ENCODE peak calls at places on chromosome 10, in six cellular contexts. One of them, this sample, is unnamed. For H3K4me1, the result is how much of the 10 kb centered on the place peaks cover.

GRCh38 chr10:126924915-126925300 is 19.7 kb downstream of the DOCK1 start:
- DNase-seq in Peyer's patch: no peak
- DNase-seq in CD8-positive, alpha-beta T cell: no peak
- DNase-seq in esophagus muscularis mucosa: no peak
- DNase-seq in heart right ventricle: no peak
- DNase-seq in PC-9: no peak
- DNase-seq in this sample: no peak

GRCh38 chr10:9260690-9261089 is 1206.2 kb downstream of the GATA3 start:
- DNase-seq in Peyer's patch: no peak
- DNase-seq in CD8-positive, alpha-beta T cell: no peak
- DNase-seq in heart right ventricle: no peak
- DNase-seq in esophagus muscularis mucosa: no peak
- DNase-seq in PC-9: no peak
- DNase-seq in this sample: no peak

GRCh38 chr10:102718220-102718619 is 3.8 kb downstream of the SFXN2 start:
- DNase-seq in PC-9: no peak
- DNase-seq in CD8-positive, alpha-beta T cell: no peak
- DNase-seq in Peyer's patch: no peak
- DNase-seq in heart right ventricle: peak
- DNase-seq in esophagus muscularis mucosa: no peak
- DNase-seq in this sample: no peak

GRCh38 chr10:97771913-97772823 is at the start of gene SFRP5:
- DNase-seq in heart right ventricle: no peak
- DNase-seq in esophagus muscularis mucosa: no peak
- DNase-seq in Peyer's patch: peak
- DNase-seq in CD8-positive, alpha-beta T cell: no peak
- DNase-seq in PC-9: no peak
- DNase-seq in this sample: peak

GRCh38 chr10:16941865-16942264 is 124.6 kb upstream of the RSU1 start:
- DNase-seq in esophagus muscularis mucosa: no peak
- DNase-seq in CD8-positive, alpha-beta T cell: no peak
- DNase-seq in Peyer's patch: no peak
- DNase-seq in heart right ventricle: no peak
- DNase-seq in PC-9: no peak
- DNase-seq in this sample: no peak

GRCh38 chr10:115379064-115379463 is 285.9 kb downstream of the ATRNL1 start:
- DNase-seq in esophagus muscularis mucosa: no peak
- DNase-seq in Peyer's patch: no peak
- DNase-seq in heart right ventricle: no peak
- DNase-seq in PC-9: no peak
- DNase-seq in CD8-positive, alpha-beta T cell: no peak
- DNase-seq in this sample: no peak

GRCh38 chr10:17457083-17457482 is 2.7 kb upstream of the ST8SIA6 start:
- DNase-seq in heart right ventricle: no peak
- DNase-seq in Peyer's patch: no peak
- DNase-seq in CD8-positive, alpha-beta T cell: no peak
- DNase-seq in PC-9: no peak
- DNase-seq in esophagus muscularis mucosa: no peak
- DNase-seq in this sample: no peak

GRCh38 chr10:118763202-118763988 is 8.6 kb upstream of the CACUL1 start:
- DNase-seq in PC-9: peak
- DNase-seq in esophagus muscularis mucosa: peak
- DNase-seq in Peyer's patch: no peak
- DNase-seq in CD8-positive, alpha-beta T cell: no peak
- DNase-seq in heart right ventricle: no peak
- DNase-seq in this sample: no peak

GRCh38 chr10:129758591-129759021 is 205.5 kb downstream of the EBF3 start:
- DNase-seq in PC-9: no peak
- DNase-seq in esophagus muscularis mucosa: peak
- DNase-seq in CD8-positive, alpha-beta T cell: peak
- DNase-seq in heart right ventricle: no peak
- DNase-seq in Peyer's patch: no peak
- DNase-seq in this sample: no peak

GRCh38 chr10:84784749-84785148 is 456.4 kb downstream of the CCSER2 start:
- DNase-seq in heart right ventricle: no peak
- DNase-seq in PC-9: no peak
- DNase-seq in Peyer's patch: no peak
- DNase-seq in CD8-positive, alpha-beta T cell: no peak
- DNase-seq in esophagus muscularis mucosa: peak
- DNase-seq in this sample: no peak

GRCh38 chr10:88832376-88832775 is 19.3 kb downstream of the ANKRD22 start:
- DNase-seq in CD8-positive, alpha-beta T cell: no peak
- DNase-seq in Peyer's patch: no peak
- DNase-seq in PC-9: no peak
- DNase-seq in esophagus muscularis mucosa: no peak
- DNase-seq in heart right ventricle: no peak
- DNase-seq in this sample: no peak

GRCh38 chr10:15630353-15630752 is 89.4 kb downstream of the ITGA8 start:
- DNase-seq in CD8-positive, alpha-beta T cell: no peak
- DNase-seq in heart right ventricle: peak
- DNase-seq in PC-9: no peak
- DNase-seq in esophagus muscularis mucosa: no peak
- DNase-seq in Peyer's patch: no peak
- DNase-seq in this sample: no peak

GRCh38 chr10:102660891-102661613 is 16.8 kb downstream of the TRIM8 start:
- DNase-seq in CD8-positive, alpha-beta T cell: peak
- DNase-seq in Peyer's patch: peak
- DNase-seq in PC-9: no peak
- DNase-seq in heart right ventricle: peak
- DNase-seq in esophagus muscularis mucosa: no peak
- DNase-seq in this sample: peak

GRCh38 chr10:3719024-3719843 is 65.8 kb downstream of the KLF6 start:
- DNase-seq in CD8-positive, alpha-beta T cell: no peak
- DNase-seq in Peyer's patch: no peak
- DNase-seq in esophagus muscularis mucosa: peak
- DNase-seq in heart right ventricle: no peak
- DNase-seq in PC-9: peak
- DNase-seq in this sample: no peak

GRCh38 chr10:122955892-122956291 is 1.9 kb upstream of the C10orf88 start:
- DNase-seq in esophagus muscularis mucosa: no peak
- DNase-seq in PC-9: no peak
- DNase-seq in Peyer's patch: no peak
- DNase-seq in heart right ventricle: no peak
- DNase-seq in CD8-positive, alpha-beta T cell: no peak
- DNase-seq in this sample: peak

GRCh38 chr10:74433595-74433956 is 282.6 kb downstream of the ADK start:
- DNase-seq in CD8-positive, alpha-beta T cell: no peak
- DNase-seq in Peyer's patch: no peak
- DNase-seq in esophagus muscularis mucosa: no peak
- DNase-seq in PC-9: no peak
- DNase-seq in heart right ventricle: no peak
- DNase-seq in this sample: no peak

GRCh38 chr10:44813201-44813600 is 97.9 kb upstream of the TMEM72 start:
- DNase-seq in CD8-positive, alpha-beta T cell: no peak
- DNase-seq in heart right ventricle: no peak
- DNase-seq in PC-9: no peak
- DNase-seq in esophagus muscularis mucosa: no peak
- DNase-seq in Peyer's patch: no peak
- DNase-seq in this sample: no peak

GRCh38 chr10:93820434-93820833 is 62.7 kb downstream of the LGI1 start:
- DNase-seq in esophagus muscularis mucosa: no peak
- DNase-seq in Peyer's patch: no peak
- DNase-seq in CD8-positive, alpha-beta T cell: no peak
- DNase-seq in PC-9: no peak
- DNase-seq in heart right ventricle: no peak
- DNase-seq in this sample: peak

GRCh38 chr10:5975641-5976473 is 1.5 kb downstream of the IL15RA start:
- DNase-seq in PC-9: no peak
- DNase-seq in CD8-positive, alpha-beta T cell: peak
- DNase-seq in Peyer's patch: peak
- DNase-seq in esophagus muscularis mucosa: peak
- DNase-seq in heart right ventricle: peak
- DNase-seq in this sample: peak

GRCh38 chr10:86899128-86899527 is 58.3 kb downstream of the MMRN2 start:
- DNase-seq in PC-9: no peak
- DNase-seq in heart right ventricle: no peak
- DNase-seq in Peyer's patch: no peak
- DNase-seq in esophagus muscularis mucosa: peak
- DNase-seq in CD8-positive, alpha-beta T cell: no peak
- DNase-seq in this sample: no peak

GRCh38 chr10:11451640-11452260 is 159.7 kb downstream of the USP6NL start:
- DNase-seq in Peyer's patch: peak
- DNase-seq in esophagus muscularis mucosa: no peak
- DNase-seq in CD8-positive, alpha-beta T cell: no peak
- DNase-seq in PC-9: no peak
- DNase-seq in heart right ventricle: no peak
- DNase-seq in this sample: no peak

GRCh38 chr10:60621018-60621417 is 157.3 kb upstream of the CDK1 start:
- DNase-seq in PC-9: no peak
- DNase-seq in Peyer's patch: no peak
- DNase-seq in esophagus muscularis mucosa: no peak
- DNase-seq in heart right ventricle: no peak
- DNase-seq in CD8-positive, alpha-beta T cell: no peak
- DNase-seq in this sample: no peak

GRCh38 chr10:119319161-119319919 is 112.0 kb downstream of the GRK5 start:
- DNase-seq in PC-9: no peak
- DNase-seq in Peyer's patch: no peak
- DNase-seq in heart right ventricle: no peak
- DNase-seq in CD8-positive, alpha-beta T cell: no peak
- DNase-seq in esophagus muscularis mucosa: no peak
- DNase-seq in this sample: no peak

GRCh38 chr10:12487366-12487765 is 138.0 kb downstream of the CAMK1D start:
- DNase-seq in CD8-positive, alpha-beta T cell: no peak
- DNase-seq in PC-9: no peak
- DNase-seq in heart right ventricle: no peak
- DNase-seq in esophagus muscularis mucosa: no peak
- DNase-seq in Peyer's patch: no peak
- DNase-seq in this sample: no peak

GRCh38 chr10:21082206-21082605 is 185.1 kb upstream of the NEBL start:
- DNase-seq in Peyer's patch: no peak
- DNase-seq in heart right ventricle: no peak
- DNase-seq in PC-9: no peak
- DNase-seq in esophagus muscularis mucosa: no peak
- DNase-seq in CD8-positive, alpha-beta T cell: no peak
- DNase-seq in this sample: no peak

GRCh38 chr10:84391326-84391725 is 62.9 kb downstream of the CCSER2 start:
- DNase-seq in PC-9: no peak
- DNase-seq in CD8-positive, alpha-beta T cell: no peak
- DNase-seq in esophagus muscularis mucosa: no peak
- DNase-seq in Peyer's patch: no peak
- DNase-seq in heart right ventricle: no peak
- DNase-seq in this sample: no peak

GRCh38 chr10:114430688-114431413 is 26.5 kb upstream of the AFAP1L2 start:
- DNase-seq in CD8-positive, alpha-beta T cell: no peak
- DNase-seq in PC-9: no peak
- DNase-seq in heart right ventricle: no peak
- DNase-seq in Peyer's patch: no peak
- DNase-seq in esophagus muscularis mucosa: no peak
- DNase-seq in this sample: no peak

GRCh38 chr10:955127-955819 is 23.8 kb upstream of the LARP4B start:
- DNase-seq in PC-9: no peak
- DNase-seq in CD8-positive, alpha-beta T cell: no peak
- DNase-seq in heart right ventricle: no peak
- DNase-seq in Peyer's patch: no peak
- DNase-seq in esophagus muscularis mucosa: no peak
- DNase-seq in this sample: no peak

GRCh38 chr10:110679633-110680472 is 35.7 kb downstream of the RBM20 start:
- DNase-seq in PC-9: no peak
- DNase-seq in Peyer's patch: no peak
- DNase-seq in esophagus muscularis mucosa: no peak
- DNase-seq in CD8-positive, alpha-beta T cell: no peak
- DNase-seq in heart right ventricle: peak
- DNase-seq in this sample: no peak

DNA sequence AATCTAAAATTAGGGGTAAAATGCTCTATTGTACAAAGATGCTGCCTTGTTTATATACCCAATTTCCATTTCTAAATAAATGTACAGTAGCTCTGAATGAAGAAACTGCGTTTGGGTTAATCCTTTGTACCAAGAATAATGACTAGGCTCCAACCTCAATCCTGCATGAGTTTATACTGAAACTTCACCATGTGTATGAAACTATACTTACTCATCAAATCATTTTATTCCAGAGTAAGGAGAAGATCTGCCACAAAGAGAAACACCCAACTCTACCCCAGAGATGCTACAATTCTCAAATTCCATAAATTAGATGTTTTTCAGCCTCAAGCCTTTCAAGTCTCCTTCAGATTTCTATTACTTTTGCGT is 53.8 kb upstream of the AKR1E2 start:
- DNase-seq in CD8-positive, alpha-beta T cell: no peak
- DNase-seq in PC-9: no peak
- DNase-seq in Peyer's patch: no peak
- DNase-seq in heart right ventricle: no peak
- DNase-seq in esophagus muscularis mucosa: no peak
- DNase-seq in this sample: no peak
- H3K27ac ChIP-seq in CD8-positive, alpha-beta T cell: no peak
- H3K27ac ChIP-seq in PC-9: no peak
- H3K27ac ChIP-seq in Peyer's patch: no peak
- H3K27ac ChIP-seq in heart right ventricle: peak
- H3K27ac ChIP-seq in esophagus muscularis mucosa: no peak
- H3K27ac ChIP-seq in this sample: no peak

GRCh38 chr10:23439920-23440875 is 1.3 kb downstream of the OTUD1 start:
- DNase-seq in CD8-positive, alpha-beta T cell: peak
- DNase-seq in Peyer's patch: peak
- DNase-seq in heart right ventricle: peak
- DNase-seq in PC-9: peak
- DNase-seq in esophagus muscularis mucosa: no peak
- DNase-seq in this sample: peak
- H3K4me1 ChIP-seq in CD8-positive, alpha-beta T cell: under half
- H3K4me1 ChIP-seq in Peyer's patch: under half
- H3K4me1 ChIP-seq in heart right ventricle: under half
- H3K4me1 ChIP-seq in PC-9: under half
- H3K4me1 ChIP-seq in esophagus muscularis mucosa: under half
- H3K4me1 ChIP-seq in this sample: under half

GRCh38 chr10:13490503-13490902 is 38.3 kb downstream of the BEND7 start:
- DNase-seq in CD8-positive, alpha-beta T cell: no peak
- DNase-seq in esophagus muscularis mucosa: no peak
- DNase-seq in Peyer's patch: no peak
- DNase-seq in heart right ventricle: no peak
- DNase-seq in PC-9: no peak
- DNase-seq in this sample: peak

GRCh38 chr10:13489035-13489434 is 39.8 kb downstream of the BEND7 start:
- DNase-seq in Peyer's patch: no peak
- DNase-seq in PC-9: no peak
- DNase-seq in CD8-positive, alpha-beta T cell: no peak
- DNase-seq in esophagus muscularis mucosa: no peak
- DNase-seq in heart right ventricle: no peak
- DNase-seq in this sample: no peak

GRCh38 chr10:13496164-13496563 is 32.6 kb downstream of the BEND7 start:
- DNase-seq in CD8-positive, alpha-beta T cell: no peak
- DNase-seq in PC-9: no peak
- DNase-seq in Peyer's patch: no peak
- DNase-seq in esophagus muscularis mucosa: no peak
- DNase-seq in heart right ventricle: no peak
- DNase-seq in this sample: no peak

GRCh38 chr10:13491747-13492360 is 37.0 kb downstream of the BEND7 start:
- DNase-seq in CD8-positive, alpha-beta T cell: no peak
- DNase-seq in heart right ventricle: no peak
- DNase-seq in Peyer's patch: no peak
- DNase-seq in PC-9: no peak
- DNase-seq in esophagus muscularis mucosa: no peak
- DNase-seq in this sample: no peak

GRCh38 chr10:13492493-13493180 is 36.2 kb downstream of the BEND7 start:
- DNase-seq in heart right ventricle: no peak
- DNase-seq in PC-9: no peak
- DNase-seq in CD8-positive, alpha-beta T cell: no peak
- DNase-seq in Peyer's patch: no peak
- DNase-seq in esophagus muscularis mucosa: no peak
- DNase-seq in this sample: peak
- H3K4me3 ChIP-seq in heart right ventricle: no peak
- H3K4me3 ChIP-seq in PC-9: peak
- H3K4me3 ChIP-seq in CD8-positive, alpha-beta T cell: no peak
- H3K4me3 ChIP-seq in Peyer's patch: no peak
- H3K4me3 ChIP-seq in esophagus muscularis mucosa: no peak
- H3K4me3 ChIP-seq in this sample: no peak

GRCh38 chr10:35641430-35642015 is 573 bp downstream of the FZD8 start:
- DNase-seq in heart right ventricle: no peak
- DNase-seq in esophagus muscularis mucosa: no peak
- DNase-seq in CD8-positive, alpha-beta T cell: no peak
- DNase-seq in PC-9: no peak
- DNase-seq in Peyer's patch: peak
- DNase-seq in this sample: no peak
- H3K27ac ChIP-seq in heart right ventricle: peak
- H3K27ac ChIP-seq in esophagus muscularis mucosa: peak
- H3K27ac ChIP-seq in CD8-positive, alpha-beta T cell: no peak
- H3K27ac ChIP-seq in PC-9: no peak
- H3K27ac ChIP-seq in Peyer's patch: peak
- H3K27ac ChIP-seq in this sample: peak